ENCODE peak calls at places on chromosomes 16 and 17, in five cellular contexts. One of them, this sample, is unnamed.

GRCh38 chr17:65191805-65192740 is 54.9 kb downstream of the RGS9 start:
- DNase-seq in HCT116: peak; percentile 18
- DNase-seq in GM23248: peak; percentile 82
- DNase-seq in neural progenitor cell: no peak
- DNase-seq in MM.1S: no peak
- DNase-seq in this sample: peak; percentile 90

GRCh38 chr17:8151641-8152111 is 528 bp downstream of the PER1 start:
- DNase-seq in HCT116: no peak
- DNase-seq in GM23248: peak; percentile 93
- DNase-seq in neural progenitor cell: peak; percentile 66
- DNase-seq in MM.1S: no peak
- DNase-seq in this sample: peak; percentile 36

GRCh38 chr16:53219795-53220194 is 165.0 kb downstream of the CHD9 start:
- DNase-seq in HCT116: no peak
- DNase-seq in GM23248: peak; percentile 65
- DNase-seq in neural progenitor cell: no peak
- DNase-seq in MM.1S: no peak
- DNase-seq in this sample: peak; percentile 66

GRCh38 chr17:49742256-49742655 is 21.7 kb downstream of the FAM117A start:
- DNase-seq in HCT116: no peak
- DNase-seq in GM23248: no peak
- DNase-seq in neural progenitor cell: no peak
- DNase-seq in MM.1S: peak; percentile 54
- DNase-seq in this sample: no peak

GRCh38 chr16:35909351-35909954 is 2450.0 kb downstream of the TP53TG3F start:
- DNase-seq in HCT116: no peak
- DNase-seq in GM23248: no peak
- DNase-seq in neural progenitor cell: no peak
- DNase-seq in MM.1S: no peak
- DNase-seq in this sample: no peak

GRCh38 chr16:8644151-8644512 is 22.6 kb downstream of the METTL22 start:
- DNase-seq in HCT116: no peak
- DNase-seq in GM23248: no peak
- DNase-seq in neural progenitor cell: no peak
- DNase-seq in MM.1S: no peak
- DNase-seq in this sample: no peak

GRCh38 chr17:39963826-39964225 is 1.0 kb downstream of the GSDMA start:
- DNase-seq in HCT116: no peak
- DNase-seq in GM23248: no peak
- DNase-seq in neural progenitor cell: no peak
- DNase-seq in MM.1S: no peak
- DNase-seq in this sample: peak; percentile 74

GRCh38 chr17:8122923-8123694 is 797 bp downstream of the HES7 start:
- DNase-seq in HCT116: no peak
- DNase-seq in GM23248: peak; percentile 70
- DNase-seq in neural progenitor cell: peak; percentile 59
- DNase-seq in MM.1S: peak; percentile 58
- DNase-seq in this sample: peak; percentile 16

GRCh38 chr16:4682084-4682581 is 11.2 kb upstream of the NUDT16L1 start:
- DNase-seq in HCT116: no peak
- DNase-seq in GM23248: no peak
- DNase-seq in neural progenitor cell: no peak
- DNase-seq in MM.1S: no peak
- DNase-seq in this sample: no peak

GRCh38 chr16:21708533-21709115 is 44.9 kb downstream of the OTOA start:
- DNase-seq in HCT116: peak; percentile 10
- DNase-seq in GM23248: peak; percentile 79
- DNase-seq in neural progenitor cell: peak; percentile 85
- DNase-seq in MM.1S: peak; percentile 75
- DNase-seq in this sample: peak; percentile 82

GRCh38 chr16:676565-677297 is 1.3 kb downstream of the RHBDL1 start:
- DNase-seq in HCT116: no peak
- DNase-seq in GM23248: no peak
- DNase-seq in neural progenitor cell: no peak
- DNase-seq in MM.1S: no peak
- DNase-seq in this sample: no peak

GRCh38 chr16:58442547-58442946 is 50.3 kb downstream of the GINS3 start:
- DNase-seq in HCT116: no peak
- DNase-seq in GM23248: no peak
- DNase-seq in neural progenitor cell: no peak
- DNase-seq in MM.1S: no peak
- DNase-seq in this sample: no peak
- TF ChIP-seq EZH2phosphoT487 in HCT116: no peak
- TF ChIP-seq EZH2phosphoT487 in GM23248: no peak
- TF ChIP-seq EZH2phosphoT487 in neural progenitor cell: no peak
- TF ChIP-seq EZH2phosphoT487 in MM.1S: no peak
- TF ChIP-seq EZH2phosphoT487 in this sample: no peak

GRCh38 chr16:67446968-67447507 is 16.1 kb downstream of the HSD11B2 start:
- DNase-seq in HCT116: no peak
- DNase-seq in GM23248: no peak
- DNase-seq in neural progenitor cell: no peak
- DNase-seq in MM.1S: no peak
- DNase-seq in this sample: no peak

GRCh38 chr16:67447508-67448076 is 16.7 kb downstream of the HSD11B2 start:
- DNase-seq in HCT116: peak; percentile 54
- DNase-seq in GM23248: peak; percentile 40
- DNase-seq in neural progenitor cell: no peak
- DNase-seq in MM.1S: peak; percentile 75
- DNase-seq in this sample: peak; percentile 46

GRCh38 chr16:67445441-67445912 is 14.6 kb downstream of the HSD11B2 start:
- DNase-seq in HCT116: no peak
- DNase-seq in GM23248: no peak
- DNase-seq in neural progenitor cell: no peak
- DNase-seq in MM.1S: no peak
- DNase-seq in this sample: no peak

GRCh38 chr16:67445126-67445426 is 14.2 kb downstream of the HSD11B2 start:
- DNase-seq in HCT116: no peak
- DNase-seq in GM23248: no peak
- DNase-seq in neural progenitor cell: no peak
- DNase-seq in MM.1S: no peak
- DNase-seq in this sample: no peak

DNA sequence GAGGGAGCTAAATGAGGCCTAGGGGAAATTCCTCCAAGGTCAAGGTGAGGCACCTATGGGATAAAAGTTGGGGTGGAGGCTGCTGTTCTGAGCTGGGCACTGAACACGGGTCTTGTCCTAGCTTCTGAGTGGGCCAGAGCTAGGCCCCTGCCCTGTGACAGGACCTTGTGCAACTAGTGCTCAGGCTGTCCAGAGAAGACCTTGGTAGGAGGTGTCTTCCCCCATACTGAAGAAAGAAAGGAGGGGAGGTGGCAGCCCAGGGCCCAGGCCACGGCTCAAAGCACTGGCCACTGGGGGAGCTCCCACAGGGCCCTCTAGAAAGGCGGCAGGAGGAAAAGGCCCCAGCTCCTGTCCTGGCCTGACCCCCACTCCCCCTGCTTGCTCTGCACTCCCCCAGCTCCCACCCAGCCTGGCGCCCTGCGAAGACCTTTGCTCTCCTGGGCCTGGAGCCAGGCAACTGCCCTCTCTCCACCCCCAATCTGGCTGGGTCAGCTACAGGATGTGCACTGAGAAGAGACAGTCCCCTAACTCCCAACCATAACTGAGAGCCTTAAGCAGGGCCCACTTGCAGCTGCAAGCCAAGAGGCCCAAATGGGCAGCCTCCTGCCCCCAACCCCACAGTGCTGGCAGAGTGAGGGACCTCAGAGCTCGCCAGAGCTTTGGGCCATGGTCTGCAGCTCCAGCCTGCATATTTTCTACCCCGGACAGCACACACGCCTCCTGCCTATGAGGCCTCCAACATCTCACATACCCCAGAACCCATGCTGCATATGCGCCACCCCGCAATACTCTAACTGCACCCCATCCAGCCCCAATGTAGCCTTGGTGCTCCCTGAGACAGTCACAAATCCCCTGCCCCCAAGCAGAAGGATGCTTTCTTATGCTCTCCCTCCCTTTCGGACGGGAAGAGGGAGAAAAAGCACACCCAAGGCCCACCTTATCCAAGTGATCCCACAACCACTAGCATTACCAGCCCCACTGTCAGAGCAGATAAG is 15.3 kb downstream of the HSD11B2 start:
- DNase-seq in HCT116: no peak
- DNase-seq in GM23248: no peak
- DNase-seq in neural progenitor cell: no peak
- DNase-seq in MM.1S: no peak
- DNase-seq in this sample: no peak
- H3K9ac ChIP-seq in HCT116: no peak overlapping the region
- H3K9ac ChIP-seq in GM23248: no peak overlapping the region
- H3K9ac ChIP-seq in neural progenitor cell: no peak overlapping the region
- H3K9ac ChIP-seq in MM.1S: no peak overlapping the region
- H3K9ac ChIP-seq in this sample: no peak overlapping the region

GRCh38 chr17:18925187-18925586 is 26.8 kb upstream of the SLC5A10 start:
- DNase-seq in HCT116: no peak
- DNase-seq in GM23248: no peak
- DNase-seq in neural progenitor cell: no peak
- DNase-seq in MM.1S: no peak
- DNase-seq in this sample: no peak

GRCh38 chr17:18919963-18920362 is 32.0 kb upstream of the SLC5A10 start:
- DNase-seq in HCT116: no peak
- DNase-seq in GM23248: no peak
- DNase-seq in neural progenitor cell: no peak
- DNase-seq in MM.1S: no peak
- DNase-seq in this sample: no peak

GRCh38 chr17:18920911-18921441 is 31.0 kb upstream of the SLC5A10 start:
- DNase-seq in HCT116: no peak
- DNase-seq in GM23248: peak; percentile 56
- DNase-seq in neural progenitor cell: no peak
- DNase-seq in MM.1S: peak; percentile 60
- DNase-seq in this sample: peak; percentile 74

GRCh38 chr17:18921485-18921884 is 30.5 kb upstream of the SLC5A10 start:
- DNase-seq in HCT116: no peak
- DNase-seq in GM23248: no peak
- DNase-seq in neural progenitor cell: no peak
- DNase-seq in MM.1S: no peak
- DNase-seq in this sample: no peak

GRCh38 chr17:18921912-18922451 is 30.0 kb upstream of the SLC5A10 start:
- DNase-seq in HCT116: no peak
- DNase-seq in GM23248: no peak
- DNase-seq in neural progenitor cell: no peak
- DNase-seq in MM.1S: peak; percentile 19
- DNase-seq in this sample: peak; percentile 94
- TF ChIP-seq EZH2 in HCT116: no peak
- TF ChIP-seq EZH2 in GM23248: no peak
- TF ChIP-seq EZH2 in neural progenitor cell: no peak
- TF ChIP-seq EZH2 in MM.1S: no peak
- TF ChIP-seq EZH2 in this sample: no peak

GRCh38 chr16:66408181-66409048 is 18.7 kb upstream of the BEAN1 start:
- DNase-seq in HCT116: peak; percentile 60
- DNase-seq in GM23248: peak; percentile 92
- DNase-seq in neural progenitor cell: no peak
- DNase-seq in MM.1S: peak; percentile 72
- DNase-seq in this sample: peak; percentile 80
- TF ChIP-seq EZH2phosphoT487 in HCT116: no peak
- TF ChIP-seq EZH2phosphoT487 in GM23248: no peak
- TF ChIP-seq EZH2phosphoT487 in neural progenitor cell: no peak
- TF ChIP-seq EZH2phosphoT487 in MM.1S: no peak
- TF ChIP-seq EZH2phosphoT487 in this sample: no peak

GRCh38 chr17:38892620-38893019 is 22.8 kb downstream of the LASP1 start:
- DNase-seq in HCT116: no peak
- DNase-seq in GM23248: no peak
- DNase-seq in neural progenitor cell: no peak
- DNase-seq in MM.1S: no peak
- DNase-seq in this sample: no peak
- H3K9ac ChIP-seq in HCT116: no peak overlapping the region
- H3K9ac ChIP-seq in GM23248: no peak overlapping the region
- H3K9ac ChIP-seq in neural progenitor cell: no peak overlapping the region
- H3K9ac ChIP-seq in MM.1S: no peak overlapping the region
- H3K9ac ChIP-seq in this sample: no peak overlapping the region

GRCh38 chr17:13024526-13025263 is 6.9 kb upstream of the ELAC2 start:
- DNase-seq in HCT116: no peak
- DNase-seq in GM23248: peak; percentile 74
- DNase-seq in neural progenitor cell: peak; percentile 86
- DNase-seq in MM.1S: peak; percentile 65
- DNase-seq in this sample: peak; percentile 91
- TF ChIP-seq EZH2 in HCT116: no peak
- TF ChIP-seq EZH2 in GM23248: no peak
- TF ChIP-seq EZH2 in neural progenitor cell: no peak
- TF ChIP-seq EZH2 in MM.1S: no peak
- TF ChIP-seq EZH2 in this sample: no peak

GRCh38 chr17:37121616-37122015 is 172.9 kb downstream of the AATF start:
- DNase-seq in HCT116: no peak
- DNase-seq in GM23248: no peak
- DNase-seq in neural progenitor cell: no peak
- DNase-seq in MM.1S: no peak
- DNase-seq in this sample: no peak
- TF ChIP-seq EZH2phosphoT487 in HCT116: no peak
- TF ChIP-seq EZH2phosphoT487 in GM23248: no peak
- TF ChIP-seq EZH2phosphoT487 in neural progenitor cell: no peak
- TF ChIP-seq EZH2phosphoT487 in MM.1S: no peak
- TF ChIP-seq EZH2phosphoT487 in this sample: no peak

This sample was measured in PC-3.